ENCODE peak calls at places on chromosome 13, in five cellular contexts. H is ELR; P is SK-N-SH; S is activated CD4-positive, CD25-positive, alpha-beta regulatory T cell treated with anti-CD3 and anti-CD28 coated beads, Interleukin-2, amount 50 U/mL, for 16 hours; V is Calu3. A is an unnamed sample.

GRCh38 chr13:30526612-30527217 is 61.0 kb upstream of the HMGB1 start:
- DNase-seq in H (peak), P (peak), S (no peak), V (no peak), A (peak)

GRCh38 chr13:102555914-102556553 is 40.8 kb upstream of the TPP2 start:
- DNase-seq in H (peak), P (peak), S (no peak), V (no peak), A (peak)

GRCh38 chr13:98325724-98326123 is 148.7 kb upstream of the RNF113B start:
- DNase-seq in H (no peak), P (no peak), S (no peak), V (no peak), A (no peak)

GRCh38 chr13:111531505-111531904 is 211.1 kb downstream of the TEX29 start:
- DNase-seq in H (no peak), P (no peak), S (no peak), V (no peak), A (no peak)

GRCh38 chr13:40336228-40337221 is 329.9 kb downstream of the FOXO1 start:
- DNase-seq in H (no peak), P (no peak), S (no peak), V (peak), A (no peak)

GRCh38 chr13:97109256-97109655 is 112.9 kb upstream of the MBNL2 start:
- DNase-seq in H (no peak), P (no peak), S (no peak), V (no peak), A (no peak)

GRCh38 chr13:80463673-80464352 is 122.9 kb upstream of the SPRY2 start:
- DNase-seq in H (no peak), P (no peak), S (no peak), V (no peak), A (no peak)

GRCh38 chr13:96958286-96958891 is 35.9 kb downstream of the OXGR1 start:
- DNase-seq in H (peak), P (peak), S (no peak), V (no peak), A (peak)

GRCh38 chr13:114155320-114155719 is 22.9 kb upstream of the RASA3 start:
- DNase-seq in H (no peak), P (no peak), S (no peak), V (no peak), A (no peak)

GRCh38 chr13:44876782-44877324 is 112.4 kb downstream of the NUFIP1 start:
- DNase-seq in H (peak), P (no peak), S (no peak), V (no peak), A (no peak)

GRCh38 chr13:83895994-83896580 is 13.8 kb upstream of the SLITRK1 start:
- DNase-seq in H (peak), P (no peak), S (no peak), V (no peak), A (peak)

GRCh38 chr13:110397445-110397844 is 90.4 kb downstream of the COL4A2 start:
- DNase-seq in H (peak), P (no peak), S (no peak), V (peak), A (peak)

GRCh38 chr13:52085416-52085815 is 43.5 kb downstream of the NEK5 start:
- DNase-seq in H (peak), P (no peak), S (no peak), V (no peak), A (peak)

GRCh38 chr13:71621152-71622124 is 245.6 kb downstream of the DACH1 start:
- DNase-seq in H (no peak), P (peak), S (no peak), V (no peak), A (no peak)

GRCh38 chr13:111344471-111345191 is 24.2 kb downstream of the TEX29 start:
- DNase-seq in H (peak), P (no peak), S (no peak), V (no peak), A (peak)

GRCh38 chr13:109331898-109332297 is 454.5 kb downstream of the IRS2 start:
- DNase-seq in H (peak), P (peak), S (no peak), V (no peak), A (peak)

GRCh38 chr13:109241160-109241559 is 545.2 kb downstream of the IRS2 start:
- DNase-seq in H (no peak), P (no peak), S (no peak), V (no peak), A (no peak)

GRCh38 chr13:41542281-41542680 is 84.9 kb downstream of the RGCC start:
- DNase-seq in H (no peak), P (no peak), S (no peak), V (no peak), A (no peak)

GRCh38 chr13:84360843-84361242 is 478.6 kb upstream of the SLITRK1 start:
- DNase-seq in H (no peak), P (no peak), S (no peak), V (no peak), A (no peak)